ENCODE peak calls at places on chromosome 12, in five cellular contexts. X is Kasumi-1, V is RPMI8226, M is GM10248, G is chondrocyte. F is an unnamed sample.

GRCh38 chr12:118188690-118189371 is 52.9 kb downstream of the PEBP1 start:
- DNase-seq in X (peak), V (no peak), M (no peak), G (no peak), F (no peak)

GRCh38 chr12:80763874-80764273 is 47.2 kb downstream of the MYF5 start:
- DNase-seq in X (peak), V (peak), M (peak), G (no peak), F (peak)

GRCh38 chr12:21451529-21451928 is 14.1 kb downstream of the PYROXD1 start:
- DNase-seq in X (no peak), V (no peak), M (no peak), G (no peak), F (no peak)

GRCh38 chr12:52317443-52318052 is 3.6 kb downstream of the KRT83 start:
- DNase-seq in X (no peak), V (no peak), M (no peak), G (no peak), F (no peak)

GRCh38 chr12:53506450-53506785 is 866 bp downstream of the NPFF start:
- DNase-seq in X (no peak), V (no peak), M (no peak), G (no peak), F (no peak)

GRCh38 chr12:89251326-89252237 is 100.7 kb downstream of the DUSP6 start:
- DNase-seq in X (no peak), V (no peak), M (no peak), G (no peak), F (no peak)

GRCh38 chr12:101064721-101065120 is 145.3 kb downstream of the SLC5A8 start:
- DNase-seq in X (no peak), V (no peak), M (no peak), G (no peak), F (no peak)

GRCh38 chr12:93616584-93617101 is 44.2 kb downstream of the SOCS2 start:
- DNase-seq in X (no peak), V (no peak), M (no peak), G (no peak), F (no peak)

GRCh38 chr12:51639361-51639760 is 48.3 kb downstream of the SCN8A start:
- DNase-seq in X (no peak), V (no peak), M (no peak), G (no peak), F (no peak)

GRCh38 chr12:26185532-26186320 is 9.6 kb upstream of the SSPN start:
- DNase-seq in X (no peak), V (no peak), M (no peak), G (no peak), F (no peak)

GRCh38 chr12:94172973-94173372 is 24.6 kb downstream of the PLXNC1 start:
- DNase-seq in X (no peak), V (peak), M (no peak), G (no peak), F (peak)

GRCh38 chr12:112656141-112656540 is 135.4 kb upstream of the RPH3A start:
- DNase-seq in X (no peak), V (no peak), M (no peak), G (no peak), F (no peak)

GRCh38 chr12:127013222-127013621 is 1253.7 kb upstream of the TMEM132C start:
- DNase-seq in X (no peak), V (no peak), M (no peak), G (no peak), F (no peak)

GRCh38 chr12:121578230-121579189 is 2.3 kb downstream of the KDM2B start:
- DNase-seq in X (no peak), V (no peak), M (peak), G (no peak), F (no peak)

GRCh38 chr12:27998170-27999110 is 25.9 kb upstream of the PTHLH start:
- DNase-seq in X (no peak), V (no peak), M (no peak), G (no peak), F (no peak)

GRCh38 chr12:125262866-125263265 is 197.6 kb downstream of the AACS start:
- DNase-seq in X (no peak), V (no peak), M (no peak), G (no peak), F (no peak)

GRCh38 chr12:42756841-42757661 is 167.5 kb upstream of the PRICKLE1 start:
- DNase-seq in X (no peak), V (no peak), M (no peak), G (no peak), F (peak)

GRCh38 chr12:92055877-92056276 is 89.8 kb downstream of the BTG1 start:
- DNase-seq in X (no peak), V (no peak), M (no peak), G (no peak), F (peak)

GRCh38 chr12:22310712-22311111 is 23.8 kb downstream of the ST8SIA1 start:
- DNase-seq in X (no peak), V (no peak), M (no peak), G (no peak), F (no peak)

F was measured in MM.1S.